ENCODE peak calls at places on chromosome 9, in nine cellular contexts. One of them, this sample, is unnamed.

GRCh38 chr9:75152416-75152815 is 64.1 kb downstream of the OSTF1 start:
- DNase-seq in prostate gland: no peak
- DNase-seq in heart left ventricle: no peak
- DNase-seq in cardiac muscle cell: no peak
- DNase-seq in mammary epithelial cell: no peak
- DNase-seq in ovary: no peak
- DNase-seq in CD8-positive, alpha-beta T cell: peak; percentile 30
- DNase-seq in esophagus squamous epithelium: no peak
- DNase-seq in upper lobe of right lung: no peak
- DNase-seq in this sample: no peak

GRCh38 chr9:100108572-100108971 is 9.5 kb downstream of the INVS start:
- DNase-seq in heart left ventricle: no peak
- DNase-seq in CD8-positive, alpha-beta T cell: no peak
- DNase-seq in esophagus squamous epithelium: no peak
- DNase-seq in cardiac muscle cell: peak; percentile 17
- DNase-seq in ovary: no peak
- DNase-seq in prostate gland: no peak
- DNase-seq in upper lobe of right lung: no peak
- DNase-seq in mammary epithelial cell: no peak
- DNase-seq in this sample: no peak

GRCh38 chr9:72044095-72044494 is 16.3 kb downstream of the C9orf57 start:
- DNase-seq in prostate gland: no peak
- DNase-seq in heart left ventricle: no peak
- DNase-seq in cardiac muscle cell: no peak
- DNase-seq in upper lobe of right lung: no peak
- DNase-seq in mammary epithelial cell: no peak
- DNase-seq in ovary: no peak
- DNase-seq in esophagus squamous epithelium: no peak
- DNase-seq in CD8-positive, alpha-beta T cell: no peak
- DNase-seq in this sample: no peak

GRCh38 chr9:5326893-5327548 is 12.7 kb downstream of the RLN1 start:
- DNase-seq in prostate gland: peak; percentile 7
- DNase-seq in heart left ventricle: no peak
- DNase-seq in CD8-positive, alpha-beta T cell: peak; percentile 26
- DNase-seq in esophagus squamous epithelium: no peak
- DNase-seq in ovary: no peak
- DNase-seq in upper lobe of right lung: peak; percentile 79
- DNase-seq in mammary epithelial cell: no peak
- DNase-seq in cardiac muscle cell: peak; percentile 2
- DNase-seq in this sample: no peak

GRCh38 chr9:99973455-99973854 is 67.0 kb downstream of the STX17 start:
- DNase-seq in ovary: no peak
- DNase-seq in mammary epithelial cell: no peak
- DNase-seq in upper lobe of right lung: no peak
- DNase-seq in CD8-positive, alpha-beta T cell: no peak
- DNase-seq in esophagus squamous epithelium: no peak
- DNase-seq in prostate gland: no peak
- DNase-seq in heart left ventricle: no peak
- DNase-seq in cardiac muscle cell: no peak
- DNase-seq in this sample: no peak

GRCh38 chr9:120608421-120608820 is 28.5 kb upstream of the CDK5RAP2 start:
- DNase-seq in prostate gland: no peak
- DNase-seq in ovary: no peak
- DNase-seq in mammary epithelial cell: peak; percentile 83
- DNase-seq in CD8-positive, alpha-beta T cell: no peak
- DNase-seq in esophagus squamous epithelium: no peak
- DNase-seq in cardiac muscle cell: no peak
- DNase-seq in upper lobe of right lung: no peak
- DNase-seq in heart left ventricle: no peak
- DNase-seq in this sample: no peak

GRCh38 chr9:79028101-79028500 is 543.7 kb upstream of the TLE4 start:
- DNase-seq in esophagus squamous epithelium: no peak
- DNase-seq in prostate gland: no peak
- DNase-seq in cardiac muscle cell: no peak
- DNase-seq in CD8-positive, alpha-beta T cell: no peak
- DNase-seq in ovary: no peak
- DNase-seq in heart left ventricle: no peak
- DNase-seq in upper lobe of right lung: no peak
- DNase-seq in mammary epithelial cell: peak; percentile 47
- DNase-seq in this sample: no peak

GRCh38 chr9:78871452-78872331 is 574.8 kb downstream of the PSAT1 start:
- DNase-seq in prostate gland: no peak
- DNase-seq in heart left ventricle: no peak
- DNase-seq in ovary: no peak
- DNase-seq in CD8-positive, alpha-beta T cell: no peak
- DNase-seq in cardiac muscle cell: peak; percentile 73
- DNase-seq in upper lobe of right lung: no peak
- DNase-seq in esophagus squamous epithelium: no peak
- DNase-seq in mammary epithelial cell: peak; percentile 88
- DNase-seq in this sample: no peak

GRCh38 chr9:40909821-40910220 is 218.7 kb downstream of the FOXD4L6 start:
- DNase-seq in heart left ventricle: no peak
- DNase-seq in ovary: no peak
- DNase-seq in cardiac muscle cell: no peak
- DNase-seq in upper lobe of right lung: no peak
- DNase-seq in CD8-positive, alpha-beta T cell: no peak
- DNase-seq in prostate gland: no peak
- DNase-seq in esophagus squamous epithelium: no peak
- DNase-seq in mammary epithelial cell: no peak
- DNase-seq in this sample: no peak

GRCh38 chr9:40911647-40912046 is 216.8 kb downstream of the FOXD4L6 start:
- DNase-seq in heart left ventricle: no peak
- DNase-seq in ovary: no peak
- DNase-seq in mammary epithelial cell: no peak
- DNase-seq in prostate gland: no peak
- DNase-seq in cardiac muscle cell: no peak
- DNase-seq in CD8-positive, alpha-beta T cell: no peak
- DNase-seq in esophagus squamous epithelium: no peak
- DNase-seq in upper lobe of right lung: no peak
- DNase-seq in this sample: no peak

GRCh38 chr9:40914772-40915659 is 213.5 kb downstream of the FOXD4L6 start:
- DNase-seq in mammary epithelial cell: no peak
- DNase-seq in upper lobe of right lung: no peak
- DNase-seq in ovary: no peak
- DNase-seq in prostate gland: no peak
- DNase-seq in esophagus squamous epithelium: no peak
- DNase-seq in heart left ventricle: no peak
- DNase-seq in CD8-positive, alpha-beta T cell: no peak
- DNase-seq in cardiac muscle cell: no peak
- DNase-seq in this sample: no peak

GRCh38 chr9:40913928-40914673 is 214.4 kb downstream of the FOXD4L6 start:
- DNase-seq in ovary: no peak
- DNase-seq in esophagus squamous epithelium: no peak
- DNase-seq in prostate gland: no peak
- DNase-seq in upper lobe of right lung: no peak
- DNase-seq in CD8-positive, alpha-beta T cell: no peak
- DNase-seq in mammary epithelial cell: no peak
- DNase-seq in cardiac muscle cell: no peak
- DNase-seq in heart left ventricle: no peak
- DNase-seq in this sample: no peak

DNA sequence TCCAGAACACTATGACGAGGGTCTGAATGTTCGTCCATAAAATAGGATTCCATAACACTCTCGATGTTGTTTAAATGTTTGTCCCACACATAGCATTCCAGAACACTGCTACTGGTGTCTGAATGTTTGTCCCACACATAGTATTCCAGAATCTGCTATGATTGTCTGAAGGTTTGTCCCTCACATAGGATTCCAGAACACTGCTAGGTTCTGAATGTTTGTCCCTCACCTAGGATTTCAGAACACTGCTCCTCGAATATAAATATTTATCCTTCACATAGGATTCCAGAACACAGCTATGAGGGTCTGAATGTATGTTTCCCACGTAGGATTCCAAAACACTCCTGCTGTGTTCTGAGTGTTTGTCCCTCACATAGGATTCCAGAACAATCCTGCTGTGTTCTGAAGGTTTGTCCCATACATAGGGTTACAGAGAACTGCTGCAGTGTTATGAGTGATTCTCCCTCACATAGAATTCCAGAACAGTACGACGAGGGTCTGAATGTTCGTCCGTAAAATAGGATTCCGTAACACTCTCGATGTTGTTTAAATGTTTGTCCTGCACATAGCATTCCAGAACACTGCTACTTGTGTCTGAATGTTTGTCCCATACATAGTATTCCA is 215.3 kb downstream of the FOXD4L6 start:
- DNase-seq in ovary: no peak
- DNase-seq in heart left ventricle: no peak
- DNase-seq in CD8-positive, alpha-beta T cell: no peak
- DNase-seq in mammary epithelial cell: no peak
- DNase-seq in esophagus squamous epithelium: no peak
- DNase-seq in prostate gland: no peak
- DNase-seq in upper lobe of right lung: no peak
- DNase-seq in cardiac muscle cell: no peak
- DNase-seq in this sample: no peak
- H3K9me3 ChIP-seq in ovary: peaks cover 6% of the 10 kb centered on the region
- H3K9me3 ChIP-seq in heart left ventricle: peaks cover 95% of the 10 kb centered on the region
- H3K9me3 ChIP-seq in CD8-positive, alpha-beta T cell: peaks cover 64% of the 10 kb centered on the region
- H3K9me3 ChIP-seq in mammary epithelial cell: peaks cover 5% of the 10 kb centered on the region
- H3K9me3 ChIP-seq in esophagus squamous epithelium: peaks cover 4% of the 10 kb centered on the region
- H3K9me3 ChIP-seq in prostate gland: no peaks in the 10 kb centered on the region
- H3K9me3 ChIP-seq in upper lobe of right lung: peaks cover 89% of the 10 kb centered on the region
- H3K9me3 ChIP-seq in cardiac muscle cell: peaks cover 35% of the 10 kb centered on the region
- H3K9me3 ChIP-seq in this sample: peaks cover 95% of the 10 kb centered on the region

GRCh38 chr9:83701769-83702168 is 6.0 kb downstream of the UBQLN1 start:
- DNase-seq in esophagus squamous epithelium: no peak
- DNase-seq in upper lobe of right lung: no peak
- DNase-seq in cardiac muscle cell: peak; percentile 63
- DNase-seq in prostate gland: no peak
- DNase-seq in ovary: no peak
- DNase-seq in CD8-positive, alpha-beta T cell: no peak
- DNase-seq in heart left ventricle: no peak
- DNase-seq in mammary epithelial cell: peak; percentile 82
- DNase-seq in this sample: no peak

GRCh38 chr9:83708515-83709158 is 879 bp upstream of the UBQLN1 start:
- DNase-seq in CD8-positive, alpha-beta T cell: peak; percentile 43
- DNase-seq in esophagus squamous epithelium: peak; percentile 41
- DNase-seq in ovary: peak; percentile 70
- DNase-seq in mammary epithelial cell: peak; percentile 63
- DNase-seq in upper lobe of right lung: peak; percentile 92
- DNase-seq in cardiac muscle cell: peak; percentile 65
- DNase-seq in heart left ventricle: peak; percentile 77
- DNase-seq in prostate gland: peak; percentile 85
- DNase-seq in this sample: peak; percentile 80

GRCh38 chr9:83707768-83708514 is at the start of gene UBQLN1:
- DNase-seq in esophagus squamous epithelium: peak; percentile 77
- DNase-seq in prostate gland: peak; percentile 94
- DNase-seq in heart left ventricle: peak; percentile 97
- DNase-seq in cardiac muscle cell: peak; percentile 96
- DNase-seq in CD8-positive, alpha-beta T cell: peak; percentile 86
- DNase-seq in mammary epithelial cell: peak; percentile 89
- DNase-seq in ovary: peak; percentile 95
- DNase-seq in upper lobe of right lung: peak; percentile 96
- DNase-seq in this sample: peak; percentile 98

GRCh38 chr9:83706703-83707517 is 848 bp downstream of the UBQLN1 start:
- DNase-seq in esophagus squamous epithelium: no peak
- DNase-seq in ovary: peak; percentile 40
- DNase-seq in cardiac muscle cell: peak; percentile 39
- DNase-seq in upper lobe of right lung: peak; percentile 72
- DNase-seq in prostate gland: peak; percentile 19
- DNase-seq in mammary epithelial cell: peak; percentile 12
- DNase-seq in CD8-positive, alpha-beta T cell: peak; percentile 51
- DNase-seq in heart left ventricle: peak; percentile 54
- DNase-seq in this sample: peak; percentile 43

DNA sequence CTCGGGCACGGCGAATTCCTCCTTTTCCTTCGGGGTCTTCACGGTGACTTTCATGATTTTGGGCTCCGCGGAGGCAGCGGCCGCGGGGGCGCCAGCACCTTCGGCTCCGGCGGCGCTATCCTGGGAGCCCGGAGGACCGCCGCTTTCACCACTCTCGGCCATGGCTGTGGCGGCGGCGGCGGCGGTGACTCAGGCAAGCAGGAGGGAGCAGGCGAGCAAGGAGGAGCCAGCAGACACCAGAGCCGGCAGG is 315 bp downstream of the UBQLN1 start:
- DNase-seq in esophagus squamous epithelium: peak; percentile 26
- DNase-seq in upper lobe of right lung: no peak
- DNase-seq in ovary: no peak
- DNase-seq in mammary epithelial cell: peak; percentile 84
- DNase-seq in prostate gland: no peak
- DNase-seq in CD8-positive, alpha-beta T cell: no peak
- DNase-seq in heart left ventricle: no peak
- DNase-seq in cardiac muscle cell: no peak
- DNase-seq in this sample: no peak
- TF ChIP-seq CTCF in esophagus squamous epithelium: no peak
- TF ChIP-seq CTCF in upper lobe of right lung: no peak
- TF ChIP-seq CTCF in ovary: no peak
- TF ChIP-seq CTCF in mammary epithelial cell: no peak
- TF ChIP-seq CTCF in prostate gland: no peak
- TF ChIP-seq CTCF in CD8-positive, alpha-beta T cell: no peak
- TF ChIP-seq CTCF in heart left ventricle: no peak
- TF ChIP-seq CTCF in cardiac muscle cell: no peak
- TF ChIP-seq CTCF in this sample: no peak

DNA sequence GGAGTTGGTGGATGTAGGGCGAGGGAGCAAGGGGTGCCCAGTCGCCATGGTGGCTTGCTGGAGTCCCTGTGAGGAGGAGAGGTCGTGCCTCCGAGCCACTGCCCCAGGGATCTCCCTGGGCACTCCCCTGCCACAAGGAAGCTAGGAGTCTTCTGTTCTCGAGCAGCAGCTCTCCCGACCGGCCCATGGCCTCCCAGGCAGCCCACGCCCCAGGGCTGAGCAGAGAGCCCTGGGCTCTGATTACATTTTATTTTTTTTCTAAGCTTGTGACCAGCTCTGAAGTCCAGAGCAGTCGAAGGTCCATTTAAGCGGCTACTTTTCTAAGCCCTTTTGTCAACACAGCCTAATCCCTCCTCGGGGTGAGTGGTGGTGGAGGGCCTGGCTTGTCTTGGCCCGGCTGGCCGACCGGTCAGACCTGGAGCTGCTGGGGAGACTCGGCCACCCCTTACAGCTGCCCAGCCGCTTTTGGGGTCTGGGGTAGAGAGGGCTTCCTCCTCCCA is 2.1 kb downstream of the RXRA start:
- DNase-seq in CD8-positive, alpha-beta T cell: no peak
- DNase-seq in prostate gland: no peak
- DNase-seq in mammary epithelial cell: peak; percentile 20
- DNase-seq in heart left ventricle: peak; percentile 40
- DNase-seq in cardiac muscle cell: no peak
- DNase-seq in ovary: no peak
- DNase-seq in esophagus squamous epithelium: no peak
- DNase-seq in upper lobe of right lung: no peak
- DNase-seq in this sample: peak; percentile 71
- H3K4me1 ChIP-seq in CD8-positive, alpha-beta T cell: peaks cover 16% of the 10 kb centered on the region
- H3K4me1 ChIP-seq in prostate gland: peaks cover 32% of the 10 kb centered on the region
- H3K4me1 ChIP-seq in mammary epithelial cell: peaks cover 60% of the 10 kb centered on the region
- H3K4me1 ChIP-seq in heart left ventricle: peaks cover 87% of the 10 kb centered on the region
- H3K4me1 ChIP-seq in cardiac muscle cell: peaks cover 55% of the 10 kb centered on the region
- H3K4me1 ChIP-seq in ovary: peaks cover 41% of the 10 kb centered on the region
- H3K4me1 ChIP-seq in esophagus squamous epithelium: peaks cover 77% of the 10 kb centered on the region
- H3K4me1 ChIP-seq in upper lobe of right lung: peaks cover 60% of the 10 kb centered on the region
- H3K4me1 ChIP-seq in this sample: peaks cover 60% of the 10 kb centered on the region

GRCh38 chr9:135919318-135919717 is 12.0 kb upstream of the CAMSAP1 start:
- DNase-seq in CD8-positive, alpha-beta T cell: no peak
- DNase-seq in prostate gland: no peak
- DNase-seq in heart left ventricle: no peak
- DNase-seq in ovary: no peak
- DNase-seq in esophagus squamous epithelium: no peak
- DNase-seq in upper lobe of right lung: peak; percentile 52
- DNase-seq in cardiac muscle cell: no peak
- DNase-seq in mammary epithelial cell: no peak
- DNase-seq in this sample: no peak

GRCh38 chr9:135910197-135910596 is 2.9 kb upstream of the CAMSAP1 start:
- DNase-seq in mammary epithelial cell: no peak
- DNase-seq in ovary: no peak
- DNase-seq in CD8-positive, alpha-beta T cell: no peak
- DNase-seq in prostate gland: no peak
- DNase-seq in upper lobe of right lung: no peak
- DNase-seq in cardiac muscle cell: no peak
- DNase-seq in esophagus squamous epithelium: no peak
- DNase-seq in heart left ventricle: no peak
- DNase-seq in this sample: no peak

GRCh38 chr9:135910757-135911156 is 3.4 kb upstream of the CAMSAP1 start:
- DNase-seq in CD8-positive, alpha-beta T cell: no peak
- DNase-seq in ovary: no peak
- DNase-seq in upper lobe of right lung: peak; percentile 48
- DNase-seq in heart left ventricle: no peak
- DNase-seq in cardiac muscle cell: no peak
- DNase-seq in prostate gland: no peak
- DNase-seq in esophagus squamous epithelium: no peak
- DNase-seq in mammary epithelial cell: no peak
- DNase-seq in this sample: no peak

GRCh38 chr9:135916998-135917397 is 9.7 kb upstream of the CAMSAP1 start:
- DNase-seq in ovary: no peak
- DNase-seq in cardiac muscle cell: no peak
- DNase-seq in CD8-positive, alpha-beta T cell: no peak
- DNase-seq in esophagus squamous epithelium: no peak
- DNase-seq in upper lobe of right lung: no peak
- DNase-seq in mammary epithelial cell: no peak
- DNase-seq in prostate gland: no peak
- DNase-seq in heart left ventricle: no peak
- DNase-seq in this sample: no peak

GRCh38 chr9:135914921-135915320 is 7.6 kb upstream of the CAMSAP1 start:
- DNase-seq in upper lobe of right lung: peak; percentile 29
- DNase-seq in cardiac muscle cell: no peak
- DNase-seq in prostate gland: no peak
- DNase-seq in ovary: no peak
- DNase-seq in esophagus squamous epithelium: no peak
- DNase-seq in heart left ventricle: no peak
- DNase-seq in mammary epithelial cell: no peak
- DNase-seq in CD8-positive, alpha-beta T cell: no peak
- DNase-seq in this sample: no peak
- H3K9me3 ChIP-seq in upper lobe of right lung: peaks cover 12% of the 10 kb centered on the region
- H3K9me3 ChIP-seq in cardiac muscle cell: no peaks in the 10 kb centered on the region
- H3K9me3 ChIP-seq in prostate gland: no peaks in the 10 kb centered on the region
- H3K9me3 ChIP-seq in ovary: no peaks in the 10 kb centered on the region
- H3K9me3 ChIP-seq in esophagus squamous epithelium: no peaks in the 10 kb centered on the region
- H3K9me3 ChIP-seq in heart left ventricle: peaks cover 75% of the 10 kb centered on the region
- H3K9me3 ChIP-seq in mammary epithelial cell: peaks cover 43% of the 10 kb centered on the region
- H3K9me3 ChIP-seq in CD8-positive, alpha-beta T cell: no peaks in the 10 kb centered on the region
- H3K9me3 ChIP-seq in this sample: peaks cover 60% of the 10 kb centered on the region